ENCODE peak calls at places on chromosomes 4 and X, in five cellular contexts. S is A673, C is H7, T is cardiac septum, E is foreskin melanocyte. O is an unnamed sample.

GRCh38 chrX:68429216-68429615 is 4.1 kb downstream of the OPHN1 start:
- DNase-seq in S (no peak), C (no peak), T (no peak), E (no peak), O (peak)

GRCh38 chrX:65586491-65586890 is 51.9 kb upstream of the LAS1L start:
- DNase-seq in S (no peak), C (no peak), T (no peak), E (no peak), O (no peak)

GRCh38 chr4:123699823-123700822 is 303.5 kb downstream of the SPRY1 start:
- DNase-seq in S (peak), C (no peak), T (no peak), E (peak), O (peak)

GRCh38 chr4:24917076-24917856 is 4.4 kb upstream of the CCDC149 start:
- DNase-seq in S (peak), C (peak), T (no peak), E (no peak), O (no peak)

GRCh38 chr4:110163327-110164070 is 34.9 kb downstream of the ELOVL6 start:
- DNase-seq in S (no peak), C (no peak), T (no peak), E (no peak), O (peak)

GRCh38 chr4:75555294-75556164 is at the start of gene ODAPH:
- DNase-seq in S (no peak), C (peak), T (no peak), E (no peak), O (peak)

GRCh38 chr4:100165809-100166208 is 24.5 kb downstream of the DDIT4L start:
- DNase-seq in S (no peak), C (no peak), T (no peak), E (no peak), O (no peak)

GRCh38 chr4:123449780-123450179 is 53.2 kb downstream of the SPRY1 start:
- DNase-seq in S (peak), C (no peak), T (no peak), E (peak), O (peak)

GRCh38 chr4:7831330-7831729 is 108.3 kb downstream of the AFAP1 start:
- DNase-seq in S (peak), C (no peak), T (no peak), E (no peak), O (peak)

GRCh38 chr4:57265831-57266582 is 155.8 kb upstream of the IGFBP7 start:
- DNase-seq in S (no peak), C (peak), T (no peak), E (no peak), O (no peak)

GRCh38 chr4:163693211-163693610 is 198.7 kb downstream of the TMA16 start:
- DNase-seq in S (no peak), C (no peak), T (no peak), E (no peak), O (peak)

GRCh38 chr4:158824425-158825274 is 55.8 kb downstream of the FNIP2 start:
- DNase-seq in S (no peak), C (no peak), T (no peak), E (no peak), O (peak)

GRCh38 chr4:88017516-88018302 is 10.3 kb downstream of the PKD2 start:
- DNase-seq in S (no peak), C (no peak), T (no peak), E (peak), O (peak)

GRCh38 chr4:24559889-24560288 is 24.5 kb downstream of the DHX15 start:
- DNase-seq in S (no peak), C (no peak), T (no peak), E (no peak), O (no peak)

GRCh38 chr4:62816566-62816965 is 1592.7 kb downstream of the TECRL start:
- DNase-seq in S (no peak), C (no peak), T (no peak), E (no peak), O (no peak)

GRCh38 chr4:52037730-52038108 is 380 bp downstream of the SGCB start:
- DNase-seq in S (peak), C (peak), T (no peak), E (peak), O (no peak)

GRCh38 chr4:146398404-146398803 is 123.3 kb downstream of the SLC10A7 start:
- DNase-seq in S (peak), C (no peak), T (no peak), E (no peak), O (no peak)

GRCh38 chr4:141247430-141247780 is 26.7 kb downstream of the ZNF330 start:
- DNase-seq in S (no peak), C (no peak), T (no peak), E (no peak), O (no peak)

GRCh38 chrX:53716328-53717088 is 30.0 kb upstream of the HUWE1 start:
- DNase-seq in S (no peak), C (no peak), T (no peak), E (no peak), O (no peak)

GRCh38 chr4:57231781-57232180 is 121.6 kb upstream of the IGFBP7 start:
- DNase-seq in S (no peak), C (no peak), T (no peak), E (no peak), O (no peak)

GRCh38 chrX:117898206-117898605 is 218.4 kb downstream of the KLHL13 start:
- DNase-seq in S (no peak), C (no peak), T (no peak), E (no peak), O (no peak)

GRCh38 chr4:39036172-39036571 is 4.0 kb upstream of the TMEM156 start:
- DNase-seq in S (no peak), C (no peak), T (no peak), E (peak), O (peak)

GRCh38 chr4:42267724-42268123 is 115.3 kb upstream of the BEND4 start:
- DNase-seq in S (no peak), C (no peak), T (no peak), E (no peak), O (no peak)

GRCh38 chr4:89196745-89197144 is 85.4 kb downstream of the TIGD2 start:
- DNase-seq in S (no peak), C (no peak), T (no peak), E (no peak), O (no peak)

GRCh38 chr4:123127218-123127617 is 204.8 kb upstream of the NUDT6 start:
- DNase-seq in S (peak), C (no peak), T (no peak), E (no peak), O (no peak)

GRCh38 chrX:109872021-109872730 is 130.7 kb upstream of the TMEM164 start:
- DNase-seq in S (no peak), C (no peak), T (no peak), E (no peak), O (no peak)

GRCh38 chr4:173231916-173232315 is 63.3 kb downstream of the GALNT7 start:
- DNase-seq in S (peak), C (no peak), T (no peak), E (no peak), O (no peak)

GRCh38 chr4:168574581-168575295 is 77.9 kb downstream of the PALLD start:
- DNase-seq in S (peak), C (no peak), T (no peak), E (no peak), O (no peak)

O was measured in brain microvascular endothelial cell.